ENCODE peak calls at places on chromosomes 12 and 14, in four cellular contexts. One of them, this sample, is unnamed. For H3K4me1, the result is how much of the 10 kb centered on the place peaks cover.

GRCh38 chr14:102442241-102443211 is 67.0 kb downstream of the ANKRD9 start:
- DNase-seq in prostate gland: no peak
- DNase-seq in right lobe of liver: no peak
- DNase-seq in mesenchymal stem cell: no peak
- DNase-seq in this sample: no peak

GRCh38 chr12:44154128-44154527 is 318.2 kb downstream of the TMEM117 start:
- DNase-seq in mesenchymal stem cell: no peak
- DNase-seq in prostate gland: no peak
- DNase-seq in right lobe of liver: no peak
- DNase-seq in this sample: no peak

GRCh38 chr12:75196865-75197264 is 12.8 kb downstream of the KCNC2 start:
- DNase-seq in mesenchymal stem cell: no peak
- DNase-seq in prostate gland: no peak
- DNase-seq in right lobe of liver: no peak
- DNase-seq in this sample: no peak

GRCh38 chr12:81347404-81347803 is 269.5 kb downstream of the ACSS3 start:
- DNase-seq in right lobe of liver: no peak
- DNase-seq in mesenchymal stem cell: no peak
- DNase-seq in prostate gland: no peak
- DNase-seq in this sample: no peak

GRCh38 chr12:79527498-79527897 is 163.3 kb downstream of the PAWR start:
- DNase-seq in prostate gland: no peak
- DNase-seq in mesenchymal stem cell: no peak
- DNase-seq in right lobe of liver: no peak
- DNase-seq in this sample: no peak

GRCh38 chr14:23631702-23632460 is 4.3 kb upstream of the DHRS2 start:
- DNase-seq in right lobe of liver: peak
- DNase-seq in mesenchymal stem cell: peak
- DNase-seq in prostate gland: peak
- DNase-seq in this sample: peak

GRCh38 chr14:101505216-101505970 is 55.9 kb upstream of the DIO3 start:
- DNase-seq in right lobe of liver: peak
- DNase-seq in prostate gland: peak
- DNase-seq in mesenchymal stem cell: no peak
- DNase-seq in this sample: peak

GRCh38 chr12:31896514-31897039 is 62.6 kb upstream of the RESF1 start:
- DNase-seq in right lobe of liver: no peak
- DNase-seq in prostate gland: peak
- DNase-seq in mesenchymal stem cell: peak
- DNase-seq in this sample: no peak

GRCh38 chr12:58727526-58727925 is 192.8 kb downstream of the LRIG3 start:
- DNase-seq in prostate gland: no peak
- DNase-seq in right lobe of liver: no peak
- DNase-seq in mesenchymal stem cell: peak
- DNase-seq in this sample: no peak

GRCh38 chr14:86946446-86946845 is 1046.5 kb downstream of the GALC start:
- DNase-seq in prostate gland: no peak
- DNase-seq in right lobe of liver: no peak
- DNase-seq in mesenchymal stem cell: no peak
- DNase-seq in this sample: no peak

GRCh38 chr12:117090816-117091711 is 8.2 kb downstream of the TESC start:
- DNase-seq in prostate gland: no peak
- DNase-seq in right lobe of liver: peak
- DNase-seq in mesenchymal stem cell: no peak
- DNase-seq in this sample: peak

GRCh38 chr14:77059276-77059934 is 30.9 kb upstream of the IRF2BPL start:
- DNase-seq in prostate gland: no peak
- DNase-seq in mesenchymal stem cell: peak
- DNase-seq in right lobe of liver: no peak
- DNase-seq in this sample: no peak

GRCh38 chr12:88985011-88985410 is 367.3 kb downstream of the DUSP6 start:
- DNase-seq in mesenchymal stem cell: no peak
- DNase-seq in prostate gland: no peak
- DNase-seq in right lobe of liver: no peak
- DNase-seq in this sample: no peak

GRCh38 chr12:15982921-15983320 is 71.8 kb downstream of the DERA start:
- DNase-seq in right lobe of liver: no peak
- DNase-seq in prostate gland: no peak
- DNase-seq in mesenchymal stem cell: no peak
- DNase-seq in this sample: no peak

GRCh38 chr14:73785336-73785833 is 66.2 kb upstream of the PTGR2 start:
- DNase-seq in mesenchymal stem cell: peak
- DNase-seq in right lobe of liver: no peak
- DNase-seq in prostate gland: no peak
- DNase-seq in this sample: no peak

GRCh38 chr14:56738020-56738419 is 72.3 kb downstream of the OTX2 start:
- DNase-seq in mesenchymal stem cell: no peak
- DNase-seq in prostate gland: no peak
- DNase-seq in right lobe of liver: no peak
- DNase-seq in this sample: no peak

GRCh38 chr12:83700858-83701257 is 1014.2 kb downstream of the TMTC2 start:
- DNase-seq in prostate gland: no peak
- DNase-seq in mesenchymal stem cell: no peak
- DNase-seq in right lobe of liver: no peak
- DNase-seq in this sample: no peak

GRCh38 chr12:41967668-41968649 is 176.7 kb downstream of the GXYLT1 start:
- DNase-seq in right lobe of liver: no peak
- DNase-seq in prostate gland: no peak
- DNase-seq in mesenchymal stem cell: peak
- DNase-seq in this sample: no peak

GRCh38 chr14:37587438-37587837 is 7.6 kb downstream of the FOXA1 start:
- DNase-seq in mesenchymal stem cell: no peak
- DNase-seq in right lobe of liver: no peak
- DNase-seq in prostate gland: no peak
- DNase-seq in this sample: no peak

GRCh38 chr12:45762185-45763110 is 32.9 kb downstream of the ARID2 start:
- DNase-seq in right lobe of liver: no peak
- DNase-seq in prostate gland: peak
- DNase-seq in mesenchymal stem cell: peak
- DNase-seq in this sample: peak

GRCh38 chr12:3329361-3329760 is 161.6 kb upstream of the PRMT8 start:
- DNase-seq in right lobe of liver: no peak
- DNase-seq in prostate gland: no peak
- DNase-seq in mesenchymal stem cell: no peak
- DNase-seq in this sample: no peak

GRCh38 chr12:108468149-108468968 is 46.7 kb upstream of the FICD start:
- DNase-seq in right lobe of liver: no peak
- DNase-seq in mesenchymal stem cell: peak
- DNase-seq in prostate gland: no peak
- DNase-seq in this sample: no peak

GRCh38 chr12:94571556-94571955 is 78.8 kb downstream of the TMCC3 start:
- DNase-seq in mesenchymal stem cell: peak
- DNase-seq in right lobe of liver: peak
- DNase-seq in prostate gland: no peak
- DNase-seq in this sample: peak

GRCh38 chr12:86727151-86727550 is 471.0 kb upstream of the MGAT4C start:
- DNase-seq in right lobe of liver: no peak
- DNase-seq in mesenchymal stem cell: peak
- DNase-seq in prostate gland: no peak
- DNase-seq in this sample: no peak

DNA sequence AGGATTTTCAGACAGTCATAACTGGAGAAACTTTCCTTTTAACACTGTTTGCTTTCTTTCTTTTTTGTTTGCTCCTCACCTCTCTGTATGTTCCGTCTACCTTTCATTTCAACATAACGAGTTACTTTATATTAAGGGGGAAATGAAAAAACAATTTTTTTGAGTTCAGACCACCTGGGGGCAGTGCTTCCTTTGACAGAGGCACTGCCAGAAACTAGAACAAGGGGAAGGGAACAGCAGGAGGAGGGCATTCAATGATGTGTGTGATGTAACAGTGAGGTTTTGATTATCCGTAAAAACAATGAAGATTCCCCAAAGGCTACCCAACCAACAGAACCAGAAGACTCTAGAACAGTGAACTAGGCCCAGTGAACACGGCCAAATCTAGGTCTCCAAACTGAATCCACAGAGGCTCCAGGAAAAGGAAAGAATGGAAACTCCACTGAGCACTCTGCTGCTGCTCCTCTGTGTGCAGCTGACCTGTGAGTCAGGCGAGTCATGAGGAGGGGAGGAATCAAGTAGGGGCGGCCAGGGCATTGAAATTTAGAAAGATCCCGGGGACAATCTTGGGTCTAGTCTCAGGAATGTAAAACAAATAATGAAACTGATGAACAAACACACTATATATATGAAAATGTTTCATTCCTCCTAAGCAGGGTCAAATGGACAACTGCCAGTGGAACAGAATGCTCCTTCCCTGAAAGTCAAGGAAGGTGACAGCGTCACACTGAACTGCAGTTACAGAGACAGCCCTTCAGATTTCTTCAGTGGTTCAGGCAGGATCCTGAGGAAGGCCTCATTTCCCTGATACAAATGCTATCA is 323.5 kb downstream of the DAD1 start:
- DNase-seq in right lobe of liver: no peak
- DNase-seq in prostate gland: no peak
- DNase-seq in mesenchymal stem cell: peak
- DNase-seq in this sample: no peak
- H3K4me1 ChIP-seq in right lobe of liver: under half
- H3K4me1 ChIP-seq in prostate gland: under half
- H3K4me1 ChIP-seq in mesenchymal stem cell: under half
- H3K4me1 ChIP-seq in this sample: under half

GRCh38 chr14:52013984-52014600 is 24.7 kb downstream of the RTRAF start:
- DNase-seq in mesenchymal stem cell: no peak
- DNase-seq in right lobe of liver: no peak
- DNase-seq in prostate gland: no peak
- DNase-seq in this sample: no peak
- H3K4me1 ChIP-seq in mesenchymal stem cell: under half
- H3K4me1 ChIP-seq in right lobe of liver: under half
- H3K4me1 ChIP-seq in prostate gland: under half
- H3K4me1 ChIP-seq in this sample: under half

DNA sequence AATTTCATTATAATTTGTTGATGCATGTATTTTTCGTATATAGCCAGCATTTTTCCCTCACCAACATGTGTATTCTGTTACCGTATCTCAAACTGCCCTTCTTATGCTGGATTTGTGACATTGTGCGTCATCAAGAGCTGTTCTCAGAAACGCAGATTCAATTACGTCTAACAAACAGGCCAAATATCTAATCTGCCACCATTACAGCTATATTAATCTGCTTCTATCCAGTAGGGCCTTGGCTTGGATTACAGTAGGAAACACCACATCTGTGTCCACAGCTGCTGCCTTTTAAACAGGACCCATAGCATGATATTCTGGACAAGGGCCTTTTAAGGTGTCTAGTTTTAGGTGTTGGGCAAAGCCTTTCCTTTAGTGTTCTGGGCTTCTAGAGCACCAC is 140.6 kb downstream of the PDE3A start:
- DNase-seq in right lobe of liver: no peak
- DNase-seq in prostate gland: no peak
- DNase-seq in mesenchymal stem cell: no peak
- DNase-seq in this sample: no peak
- H3K4me1 ChIP-seq in right lobe of liver: under half
- H3K4me1 ChIP-seq in prostate gland: under half
- H3K4me1 ChIP-seq in mesenchymal stem cell: under half
- H3K4me1 ChIP-seq in this sample: under half

GRCh38 chr12:6222009-6222702 is 22.0 kb downstream of the CD9 start:
- DNase-seq in right lobe of liver: no peak
- DNase-seq in prostate gland: no peak
- DNase-seq in mesenchymal stem cell: peak
- DNase-seq in this sample: peak

GRCh38 chr12:6221146-6221545 is 20.9 kb downstream of the CD9 start:
- DNase-seq in prostate gland: no peak
- DNase-seq in right lobe of liver: no peak
- DNase-seq in mesenchymal stem cell: no peak
- DNase-seq in this sample: no peak

GRCh38 chr12:6224550-6224949 is 24.4 kb downstream of the CD9 start:
- DNase-seq in prostate gland: no peak
- DNase-seq in right lobe of liver: no peak
- DNase-seq in mesenchymal stem cell: no peak
- DNase-seq in this sample: no peak

GRCh38 chr12:6225630-6226001 is 25.4 kb downstream of the CD9 start:
- DNase-seq in mesenchymal stem cell: no peak
- DNase-seq in right lobe of liver: no peak
- DNase-seq in prostate gland: no peak
- DNase-seq in this sample: no peak

DNA sequence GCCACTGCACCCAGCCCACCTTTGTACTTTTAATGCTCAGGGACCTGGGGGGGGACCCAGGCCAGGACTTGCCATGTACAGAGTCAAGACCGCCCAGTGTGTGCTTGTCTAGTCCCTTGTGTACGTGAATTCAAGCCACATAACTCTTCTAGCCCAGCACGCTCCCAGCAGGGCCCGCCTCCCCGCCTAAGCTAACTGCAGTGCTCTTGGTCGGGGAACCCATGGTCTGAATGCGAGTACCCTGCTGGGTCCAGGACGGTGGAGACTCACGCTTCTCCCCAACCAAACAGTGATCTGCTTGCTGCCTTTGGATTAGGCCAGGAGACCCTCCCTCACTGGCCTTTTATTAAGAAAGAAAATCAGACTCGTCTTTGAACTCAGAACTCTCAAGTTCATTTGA is 23.3 kb downstream of the CD9 start:
- DNase-seq in mesenchymal stem cell: no peak
- DNase-seq in prostate gland: no peak
- DNase-seq in right lobe of liver: no peak
- DNase-seq in this sample: no peak
- H3K4me1 ChIP-seq in mesenchymal stem cell: under half
- H3K4me1 ChIP-seq in prostate gland: half or more
- H3K4me1 ChIP-seq in right lobe of liver: under half
- H3K4me1 ChIP-seq in this sample: under half

GRCh38 chr12:2064078-2064507 is 11.3 kb downstream of the CACNA1C start:
- DNase-seq in right lobe of liver: no peak
- DNase-seq in prostate gland: peak
- DNase-seq in mesenchymal stem cell: peak
- DNase-seq in this sample: no peak

GRCh38 chr12:2057041-2057792 is 4.4 kb downstream of the CACNA1C start:
- DNase-seq in mesenchymal stem cell: peak
- DNase-seq in prostate gland: peak
- DNase-seq in right lobe of liver: peak
- DNase-seq in this sample: peak

GRCh38 chr12:2058837-2059236 is 6.0 kb downstream of the CACNA1C start:
- DNase-seq in mesenchymal stem cell: no peak
- DNase-seq in right lobe of liver: no peak
- DNase-seq in prostate gland: no peak
- DNase-seq in this sample: no peak

GRCh38 chr12:2057793-2058408 is 5.1 kb downstream of the CACNA1C start:
- DNase-seq in right lobe of liver: no peak
- DNase-seq in mesenchymal stem cell: no peak
- DNase-seq in prostate gland: no peak
- DNase-seq in this sample: no peak

DNA sequence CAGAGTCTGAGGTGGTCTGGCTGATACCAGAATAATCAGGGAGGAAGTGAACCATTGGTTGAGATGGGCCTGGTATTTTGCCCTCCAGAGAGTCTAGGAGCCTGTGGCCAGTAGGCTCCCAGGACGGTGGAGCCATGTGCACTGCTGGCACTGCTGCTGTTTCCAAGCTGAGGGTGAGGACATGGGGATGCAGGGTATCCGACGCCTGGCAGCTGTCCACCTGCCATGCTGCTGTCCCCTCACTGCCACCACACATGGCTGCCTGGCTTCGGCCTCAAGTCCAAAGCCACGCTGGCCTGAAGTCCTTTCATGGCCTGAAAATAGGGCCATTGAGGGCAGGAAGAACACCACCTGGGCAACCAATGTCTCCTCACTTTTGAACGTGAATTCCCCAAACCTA is 8.6 kb downstream of the CACNA1C start:
- DNase-seq in right lobe of liver: no peak
- DNase-seq in mesenchymal stem cell: no peak
- DNase-seq in prostate gland: no peak
- DNase-seq in this sample: no peak
- H3K4me1 ChIP-seq in right lobe of liver: under half
- H3K4me1 ChIP-seq in mesenchymal stem cell: under half
- H3K4me1 ChIP-seq in prostate gland: under half
- H3K4me1 ChIP-seq in this sample: under half